ENCODE peak calls at places on chromosomes 1 and 21, in seven cellular contexts. E is K562, L is H1, K is HCT116, X is GM12878, Z is HepG2, U is SK-N-SH. H is an unnamed sample.
A peak's percentile ranks its signal among the peaks of the same experiment; 100 is the strongest.

GRCh38 chr1:18932387-18932786 is 24.1 kb downstream of the IFFO2 start:
- DNase-seq in E (no peak), L (no peak), K (no peak), X (no peak), Z (no peak), U (no peak), H (peak; percentile 59)

GRCh38 chr1:193480755-193481154 is 294.3 kb upstream of the B3GALT2 start:
- DNase-seq in E (no peak), L (no peak), K (no peak), X (no peak), Z (no peak), U (no peak), H (no peak)

GRCh38 chr1:8285103-8285502 is 32.8 kb upstream of the SLC45A1 start:
- DNase-seq in E (no peak), L (no peak), K (no peak), X (no peak), Z (no peak), U (no peak), H (no peak)

GRCh38 chr1:29159773-29160172 is 21.9 kb downstream of the SRSF4 start:
- DNase-seq in E (no peak), L (peak; percentile 28), K (no peak), X (no peak), Z (no peak), U (no peak), H (no peak)

GRCh38 chr1:69055223-69055622 is 512.5 kb upstream of the LRRC7 start:
- DNase-seq in E (no peak), L (no peak), K (no peak), X (no peak), Z (no peak), U (no peak), H (no peak)

GRCh38 chr1:231966983-231967382 is 340.4 kb downstream of the DISC1 start:
- DNase-seq in E (no peak), L (no peak), K (no peak), X (no peak), Z (no peak), U (no peak), H (no peak)

GRCh38 chr1:210747112-210747511 is 386.8 kb downstream of the KCNH1 start:
- DNase-seq in E (no peak), L (no peak), K (no peak), X (no peak), Z (no peak), U (peak; percentile 23), H (no peak)

GRCh38 chr1:48246727-48247126 is 24.2 kb downstream of the SLC5A9 start:
- DNase-seq in E (no peak), L (no peak), K (no peak), X (no peak), Z (no peak), U (peak; percentile 21), H (peak; percentile 86)

GRCh38 chr1:200670215-200671118 is 760 bp upstream of the DDX59 start:
- DNase-seq in E (peak; percentile 88), L (no peak), K (peak; percentile 69), X (no peak), Z (peak; percentile 24), U (peak; percentile 57), H (peak; percentile 73)

GRCh38 chr1:101288491-101288944 is 51.7 kb downstream of the S1PR1 start:
- DNase-seq in E (peak; percentile 81), L (no peak), K (peak; percentile 72), X (peak; percentile 69), Z (peak; percentile 88), U (peak; percentile 60), H (peak; percentile 68)

GRCh38 chr1:37509181-37509580 is 5.4 kb downstream of the MEAF6 start:
- DNase-seq in E (peak; percentile 37), L (no peak), K (no peak), X (no peak), Z (peak; percentile 28), U (peak; percentile 15), H (no peak)

GRCh38 chr1:18953656-18954259 is 2.7 kb downstream of the IFFO2 start:
- DNase-seq in E (no peak), L (no peak), K (no peak), X (no peak), Z (no peak), U (no peak), H (no peak)

GRCh38 chr1:83931658-83932253 is 67.2 kb downstream of the TTLL7 start:
- DNase-seq in E (peak; percentile 71), L (no peak), K (peak; percentile 39), X (no peak), Z (peak; percentile 35), U (peak; percentile 49), H (peak; percentile 52)

DNA sequence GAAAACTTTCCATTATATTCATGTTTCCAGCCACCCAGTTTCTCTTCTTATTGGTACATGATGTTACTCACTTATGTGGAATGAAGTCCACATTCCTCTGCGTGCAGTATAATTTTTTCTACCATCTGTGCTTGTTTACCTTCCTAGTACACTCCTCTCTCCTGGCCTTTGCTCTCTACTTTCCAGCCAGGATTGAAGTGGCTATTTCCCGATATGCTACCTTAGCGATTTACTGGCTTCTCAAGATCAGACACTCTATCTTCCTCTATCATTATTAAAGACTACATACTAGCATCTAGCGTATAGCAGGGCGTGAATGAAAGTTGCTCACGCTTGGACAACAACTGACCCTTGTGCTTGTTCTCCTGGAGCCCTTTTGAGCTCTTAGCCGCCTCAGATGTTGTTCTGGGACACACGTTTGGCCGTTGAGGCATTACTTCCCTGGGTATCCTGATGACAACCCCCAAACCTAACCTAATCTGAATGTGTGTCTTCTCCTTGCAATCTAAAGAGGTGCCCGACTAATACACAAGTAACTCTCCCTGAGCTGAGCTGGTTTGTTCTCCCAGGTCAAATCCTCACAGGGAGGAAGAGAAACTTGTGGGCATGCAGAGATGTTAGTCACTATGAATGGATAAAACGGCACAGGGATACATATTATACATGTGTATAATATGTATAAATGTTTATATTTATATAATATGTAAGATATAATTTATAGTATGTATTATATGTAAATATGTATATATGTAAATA is 13.4 kb upstream of the MTARC2 start:
- DNase-seq in E (no peak), L (no peak), K (no peak), X (no peak), Z (peak; percentile 86), U (no peak), H (peak; percentile 40)
- TF ChIP-seq JUND in E (no peak), L (no peak), K (no peak), X (no peak), Z (peak; percentile 33), U (peak; percentile 55), H (peak; percentile 53)

DNA sequence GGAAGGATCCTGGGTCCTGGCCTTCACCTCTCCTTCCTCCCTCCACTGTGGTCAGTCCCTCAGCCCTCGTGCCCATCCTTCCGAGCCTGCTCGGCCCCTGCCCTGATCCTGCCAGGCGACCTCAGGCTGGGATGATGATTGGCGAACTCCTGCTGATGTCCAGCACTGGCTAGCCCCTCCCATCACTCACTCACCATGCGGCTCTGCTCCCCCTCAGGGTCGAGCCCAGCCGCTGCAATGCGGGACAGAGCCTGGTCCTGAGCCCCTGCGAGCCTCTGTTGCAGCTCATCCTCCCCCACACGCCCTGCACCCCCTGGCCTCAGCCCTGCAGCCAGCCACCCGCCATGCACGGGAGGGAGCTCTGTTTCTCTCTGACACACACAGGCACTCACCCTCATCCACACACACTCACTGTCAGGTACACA is 100.2 kb downstream of the DMRTB1 start:
- DNase-seq in E (no peak), L (no peak), K (no peak), X (no peak), Z (no peak), U (peak; percentile 48), H (no peak)
- TF ChIP-seq JUND in E (no peak), L (no peak), K (no peak), X (no peak), Z (no peak), U (no peak), H (no peak)

GRCh38 chr1:178055093-178055492 is 38.8 kb upstream of the RASAL2 start:
- DNase-seq in E (peak; percentile 10), L (peak; percentile 74), K (no peak), X (no peak), Z (peak; percentile 40), U (peak; percentile 52), H (no peak)
- TF ChIP-seq JUND in E (no peak), L (no peak), K (no peak), X (no peak), Z (no peak), U (no peak), H (no peak)

DNA sequence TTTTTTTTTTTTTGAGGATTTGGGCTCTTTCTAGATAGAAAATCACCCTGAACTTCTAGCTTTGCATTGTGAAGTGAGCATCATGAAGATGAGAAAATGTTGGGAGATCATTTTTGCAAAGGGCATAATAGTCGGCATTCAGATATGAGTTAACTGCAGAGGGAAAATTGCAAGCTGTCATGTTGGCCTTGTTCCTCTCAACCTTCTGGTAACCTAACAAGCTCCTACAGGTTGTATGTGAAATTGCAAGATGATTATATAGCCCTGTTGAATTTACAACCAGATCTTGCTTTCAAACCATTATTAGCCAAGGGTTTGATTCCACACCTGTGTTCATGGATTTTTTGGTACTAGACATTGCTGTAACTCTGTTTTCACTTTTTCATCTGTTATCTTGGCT is 2.2 kb downstream of the ELOA start:
- DNase-seq in E (peak; percentile 63), L (no peak), K (peak; percentile 24), X (no peak), Z (peak; percentile 58), U (peak; percentile 64), H (peak; percentile 33)
- TF ChIP-seq JUND in E (no peak), L (no peak), K (no peak), X (no peak), Z (no peak), U (no peak), H (no peak)

DNA sequence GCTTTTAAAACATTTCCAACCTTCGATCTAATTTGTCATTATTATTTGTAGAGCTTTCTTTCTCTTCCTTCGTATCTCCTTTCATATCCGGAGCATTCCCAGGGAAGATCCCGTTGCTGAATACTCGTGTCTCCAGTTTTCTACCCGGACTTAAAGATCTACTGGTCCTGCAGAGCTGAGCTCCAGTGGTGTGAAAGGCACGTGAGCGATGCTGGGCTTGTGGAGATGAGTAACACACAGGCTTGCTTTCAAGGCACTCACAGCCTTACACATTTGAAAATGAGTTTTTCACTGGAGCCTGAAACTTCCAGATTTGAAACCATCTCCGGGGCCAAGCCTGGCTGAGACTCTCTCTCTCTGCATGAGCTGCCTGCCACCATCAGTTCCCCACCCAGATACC is 428.3 kb downstream of the KIF26B start:
- DNase-seq in E (no peak), L (no peak), K (no peak), X (no peak), Z (no peak), U (no peak), H (no peak)
- TF ChIP-seq JUND in E (no peak), L (no peak), K (no peak), X (no peak), Z (no peak), U (no peak), H (no peak)

GRCh38 chr21:34728479-34728878 is 59.7 kb downstream of the CLIC6 start:
- DNase-seq in E (no peak), L (no peak), K (no peak), X (no peak), Z (no peak), U (no peak), H (peak; percentile 100)
- TF ChIP-seq JUND in E (no peak), L (no peak), K (no peak), X (no peak), Z (no peak), U (no peak), H (no peak)